ENCODE peak calls at places on chromosomes 3 and 15, in four cellular contexts. L is ascending aorta; P is kidney; H is effector memory CD4-positive, alpha-beta T cell. C is an unnamed sample.

GRCh38 chr15:60720084-60720483 is 241.1 kb upstream of the ICE2 start:
- DNase-seq in P (no peak), H (no peak), L (no peak), C (no peak)

GRCh38 chr15:65286069-65286703 is 497 bp downstream of the PARP16 start:
- DNase-seq in P (peak), H (no peak), L (no peak), C (no peak)

GRCh38 chr3:77309460-77309859 is 269.6 kb downstream of the ROBO2 start:
- DNase-seq in L (no peak), P (no peak), H (no peak), C (no peak)

GRCh38 chr3:143352031-143352623 is 232.6 kb downstream of the CHST2 start:
- DNase-seq in P (peak), H (no peak), L (no peak), C (no peak)

GRCh38 chr3:119148493-119149180 is 2.7 kb downstream of the TEX55 start:
- DNase-seq in L (no peak), P (no peak), H (no peak), C (no peak)

GRCh38 chr15:38886315-38887163 is 321.9 kb upstream of the RASGRP1 start:
- DNase-seq in P (no peak), L (no peak), H (no peak), C (no peak)

GRCh38 chr3:39181408-39182335 is 10.7 kb downstream of the XIRP1 start:
- DNase-seq in H (no peak), P (no peak), L (no peak), C (no peak)

GRCh38 chr3:42749753-42750231 is 23.3 kb downstream of the CCDC13 start:
- DNase-seq in L (no peak), P (no peak), H (no peak), C (no peak)

GRCh38 chr15:74120426-74120825 is 10.0 kb upstream of the ISLR2 start:
- DNase-seq in P (no peak), H (no peak), L (no peak), C (no peak)

GRCh38 chr15:71800835-71801745 is 9.3 kb upstream of the NR2E3 start:
- DNase-seq in P (no peak), L (no peak), H (no peak), C (peak)

GRCh38 chr3:60304103-60304502 is 947.1 kb downstream of the FHIT start:
- DNase-seq in L (no peak), H (no peak), P (no peak), C (no peak)

GRCh38 chr3:133384331-133385027 is 15.4 kb upstream of the BFSP2 start:
- DNase-seq in L (no peak), P (no peak), H (no peak), C (peak)

GRCh38 chr3:27456554-27456953 is 27.6 kb downstream of the SLC4A7 start:
- DNase-seq in H (no peak), L (no peak), P (no peak), C (no peak)

GRCh38 chr3:27454461-27454860 is 29.7 kb downstream of the SLC4A7 start:
- DNase-seq in P (no peak), L (no peak), H (no peak), C (no peak)

GRCh38 chr3:27452368-27453090 is 31.7 kb downstream of the SLC4A7 start:
- DNase-seq in P (no peak), L (no peak), H (no peak), C (no peak)

GRCh38 chr3:27451845-27452244 is 32.3 kb downstream of the SLC4A7 start:
- DNase-seq in P (no peak), L (no peak), H (no peak), C (no peak)

DNA sequence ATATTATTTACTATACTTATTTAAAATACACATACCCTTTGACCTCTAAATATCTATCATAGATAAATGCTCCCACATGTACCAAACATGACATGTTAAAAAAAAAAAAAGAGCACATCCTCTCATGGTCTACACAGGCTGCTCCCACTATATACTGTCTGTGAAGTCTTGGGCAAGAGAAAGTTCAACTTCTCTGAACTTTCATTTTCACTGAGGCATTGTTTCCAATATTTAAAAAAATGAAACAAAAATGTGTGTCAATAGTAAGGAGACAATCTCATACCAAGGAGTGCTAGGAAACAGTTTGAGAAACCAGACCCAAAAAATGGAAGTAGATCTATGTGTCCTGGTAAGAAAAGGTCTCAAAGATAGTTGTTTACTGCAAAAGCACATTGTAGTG is 29.3 kb downstream of the SLC4A7 start:
- DNase-seq in P (no peak), H (no peak), L (no peak), C (no peak)
- H3K4me3 ChIP-seq in P (no peak), H (no peak), L (no peak), C (no peak)

DNA sequence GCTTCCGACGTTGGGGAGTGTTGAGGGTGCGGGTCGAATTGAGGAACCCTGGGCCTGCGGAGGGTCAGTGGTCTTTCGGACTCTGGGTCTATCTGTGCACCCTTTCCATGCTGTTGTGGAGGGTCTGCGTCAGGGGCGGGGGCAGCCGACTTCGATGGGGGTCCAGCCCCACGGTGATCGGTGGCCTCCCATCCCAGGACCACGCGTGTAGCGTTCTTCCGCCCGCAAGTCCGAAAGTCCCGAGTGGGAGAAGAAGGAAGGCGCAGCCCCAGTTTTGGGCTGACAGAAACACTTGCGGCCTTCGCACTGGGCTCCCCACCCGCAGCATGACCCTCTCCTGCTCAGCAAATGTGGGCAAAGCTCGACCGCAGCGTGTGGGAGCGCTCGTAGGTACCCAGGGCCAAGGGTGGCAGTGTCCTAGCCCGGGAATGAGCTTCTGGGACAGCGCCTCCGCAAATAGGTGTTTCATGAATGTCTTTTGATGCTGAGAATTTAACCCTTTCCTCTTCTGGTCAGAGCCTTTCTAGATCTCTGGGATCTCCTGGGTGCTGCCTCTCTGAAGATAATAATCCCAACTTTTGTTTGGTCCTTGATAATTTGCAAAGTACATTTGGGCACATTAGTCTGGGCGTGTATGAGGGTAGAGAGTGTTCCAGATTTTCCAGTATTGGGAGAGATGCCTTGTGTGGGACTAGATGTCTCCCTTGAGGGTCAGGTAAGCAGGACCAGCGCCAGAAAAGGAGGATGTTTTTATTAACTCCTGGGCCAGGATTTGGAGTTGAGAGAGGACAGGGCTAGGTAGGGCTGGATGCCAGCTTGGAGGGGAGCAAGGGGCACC is 2.3 kb upstream of the DLL4 start:
- DNase-seq in L (no peak), P (no peak), H (no peak), C (no peak)
- H3K4me3 ChIP-seq in L (peak), P (no peak), H (peak), C (peak)

DNA sequence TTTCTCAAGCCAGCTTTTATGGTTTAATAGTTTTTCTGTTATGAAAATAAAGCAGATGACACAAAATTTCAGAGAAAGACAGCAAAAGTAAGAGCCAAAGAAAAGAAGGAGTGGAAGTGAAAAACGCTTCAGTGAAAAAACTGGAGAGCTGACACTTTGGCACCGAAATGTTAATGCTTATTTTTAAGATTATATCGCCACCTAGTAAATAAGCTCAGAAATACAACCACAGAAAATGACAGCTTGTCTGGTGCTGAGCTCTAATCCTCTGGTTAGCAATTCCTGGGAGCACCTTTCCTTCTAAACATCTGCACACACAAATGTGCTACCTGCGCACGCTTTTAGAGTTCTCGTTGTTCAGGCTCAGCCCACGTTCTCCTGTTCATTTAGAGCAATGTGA is 101.7 kb downstream of the ZPLD1 start:
- DNase-seq in L (no peak), P (no peak), H (no peak), C (peak)
- H3K4me3 ChIP-seq in L (no peak), P (no peak), H (no peak), C (no peak)

GRCh38 chr3:79249701-79250100 is 518.1 kb downstream of the ROBO1 start:
- DNase-seq in H (no peak), P (no peak), L (no peak), C (no peak)
- H3K4me3 ChIP-seq in H (no peak), P (no peak), L (no peak), C (no peak)

GRCh38 chr3:114685053-114685630 is 391.3 kb downstream of the TIGIT start:
- DNase-seq in L (no peak), H (no peak), P (no peak), C (no peak)
- H3K4me3 ChIP-seq in L (no peak), H (no peak), P (peak), C (no peak)